ENCODE peak calls at places on chromosome 9, in five cellular contexts. P is left lung; X is lung; H is CD4-positive, CD25-positive, alpha-beta regulatory T cell; O is spleen. L is an unnamed sample. For H3K9me3, the result is how much of the 10 kb centered on the place peaks cover.

GRCh38 chr9:4674783-4675182 is 4.6 kb upstream of the CDC37L1 start:
- DNase-seq in P (no peak), X (no peak), H (no peak), O (no peak), L (no peak)

GRCh38 chr9:2979893-2980292 is 136.0 kb upstream of the PUM3 start:
- DNase-seq in P (no peak), X (no peak), H (no peak), O (no peak), L (no peak)

GRCh38 chr9:134189167-134189474 is 24.8 kb upstream of the RNU6ATAC start:
- DNase-seq in P (no peak), X (no peak), H (no peak), O (peak), L (no peak)

GRCh38 chr9:79524266-79524665 is 47.5 kb upstream of the TLE4 start:
- DNase-seq in P (no peak), X (no peak), H (no peak), O (no peak), L (no peak)

GRCh38 chr9:120875954-120876841 is 790 bp downstream of the PHF19 start:
- DNase-seq in P (peak), X (peak), H (peak), O (peak), L (peak)

GRCh38 chr9:132849168-132849831 is 28.8 kb downstream of the AK8 start:
- DNase-seq in P (no peak), X (no peak), H (peak), O (no peak), L (no peak)

GRCh38 chr9:136084191-136084944 is 10.7 kb downstream of the NACC2 start:
- DNase-seq in P (no peak), X (no peak), H (peak), O (no peak), L (no peak)

GRCh38 chr9:16154570-16155078 is 601.8 kb downstream of the CCDC171 start:
- DNase-seq in P (no peak), X (no peak), H (peak), O (no peak), L (no peak)

GRCh38 chr9:98989036-98990000 is 45.6 kb downstream of the COL15A1 start:
- DNase-seq in P (peak), X (peak), H (peak), O (no peak), L (no peak)

GRCh38 chr9:16203735-16204573 is 651.1 kb downstream of the CCDC171 start:
- DNase-seq in P (no peak), X (no peak), H (no peak), O (no peak), L (no peak)

GRCh38 chr9:100521282-100521681 is 48.3 kb downstream of the TMEFF1 start:
- DNase-seq in P (no peak), X (no peak), H (no peak), O (no peak), L (no peak)

GRCh38 chr9:105114956-105115728 is 129.3 kb upstream of the SLC44A1 start:
- DNase-seq in P (peak), X (peak), H (peak), O (peak), L (no peak)

GRCh38 chr9:304519-305185 is 90.0 kb downstream of the DOCK8 start:
- DNase-seq in P (no peak), X (peak), H (no peak), O (no peak), L (peak)

GRCh38 chr9:33798545-33798944 is 3.2 kb downstream of the PRSS3 start:
- DNase-seq in P (no peak), X (no peak), H (no peak), O (no peak), L (no peak)

GRCh38 chr9:112283854-112284253 is 49.6 kb downstream of the PTBP3 start:
- DNase-seq in P (no peak), X (no peak), H (no peak), O (no peak), L (no peak)

GRCh38 chr9:68949271-68950000 is 64.5 kb downstream of the PRKACG start:
- DNase-seq in P (no peak), X (no peak), H (peak), O (no peak), L (no peak)

GRCh38 chr9:134411451-134412297 is 85.4 kb downstream of the RXRA start:
- DNase-seq in P (no peak), X (no peak), H (no peak), O (no peak), L (no peak)

GRCh38 chr9:96219615-96220257 is 82.2 kb downstream of the HSD17B3 start:
- DNase-seq in P (no peak), X (no peak), H (peak), O (peak), L (no peak)

GRCh38 chr9:136255166-136255538 is 9.5 kb upstream of the QSOX2 start:
- DNase-seq in P (no peak), X (no peak), H (no peak), O (no peak), L (no peak)

GRCh38 chr9:128903871-128904371 is 16.9 kb upstream of the PHYHD1 start:
- DNase-seq in P (no peak), X (no peak), H (no peak), O (no peak), L (no peak)

GRCh38 chr9:35619800-35620158 is 1.6 kb upstream of the CD72 start:
- DNase-seq in P (no peak), X (no peak), H (no peak), O (peak), L (no peak)

GRCh38 chr9:74760031-74760700 is 127.6 kb downstream of the TRPM6 start:
- DNase-seq in P (no peak), X (no peak), H (no peak), O (no peak), L (no peak)

GRCh38 chr9:71762900-71763653 is 5.2 kb downstream of the CEMIP2 start:
- DNase-seq in P (no peak), X (no peak), H (no peak), O (no peak), L (no peak)

GRCh38 chr9:650362-650761 is 191.1 kb upstream of the DMRT1 start:
- DNase-seq in P (no peak), X (no peak), H (peak), O (no peak), L (no peak)

GRCh38 chr9:36091028-36091953 is 45.2 kb upstream of the GLIPR2 start:
- DNase-seq in P (peak), X (no peak), H (no peak), O (no peak), L (no peak)

GRCh38 chr9:14908221-14909206 is 1.7 kb downstream of the FREM1 start:
- DNase-seq in P (no peak), X (no peak), H (no peak), O (no peak), L (no peak)

GRCh38 chr9:115008536-115008935 is 78.1 kb upstream of the TNFSF8 start:
- DNase-seq in P (peak), X (no peak), H (no peak), O (no peak), L (no peak)

GRCh38 chr9:125189011-125189360 is 617 bp downstream of the PPP6C start:
- DNase-seq in P (peak), X (peak), H (peak), O (peak), L (peak)

GRCh38 chr9:16645970-16646369 is 224.5 kb downstream of the BNC2 start:
- DNase-seq in P (no peak), X (no peak), H (no peak), O (no peak), L (no peak)

GRCh38 chr9:123267481-123268239 is 726 bp downstream of the STRBP start:
- DNase-seq in P (no peak), X (peak), H (peak), O (peak), L (peak)

GRCh38 chr9:16329699-16330113 is 540.8 kb downstream of the BNC2 start:
- DNase-seq in P (no peak), X (no peak), H (no peak), O (no peak), L (no peak)

GRCh38 chr9:114894801-114895433 is 35.5 kb downstream of the TNFSF8 start:
- DNase-seq in P (no peak), X (no peak), H (peak), O (no peak), L (no peak)

GRCh38 chr9:136721339-136722092 is 9.1 kb downstream of the DIPK1B start:
- DNase-seq in P (no peak), X (no peak), H (no peak), O (peak), L (no peak)

GRCh38 chr9:88753691-88754367 is 218.9 kb downstream of the NXNL2 start:
- DNase-seq in P (no peak), X (no peak), H (no peak), O (peak), L (no peak)

GRCh38 chr9:37676411-37676830 is 25.7 kb downstream of the FRMPD1 start:
- DNase-seq in P (no peak), X (no peak), H (no peak), O (no peak), L (no peak)

GRCh38 chr9:76116913-76117312 is 226.4 kb downstream of the PCSK5 start:
- DNase-seq in P (no peak), X (no peak), H (no peak), O (no peak), L (no peak)

GRCh38 chr9:90005388-90005787 is 400.6 kb downstream of the GADD45G start:
- DNase-seq in P (no peak), X (no peak), H (no peak), O (no peak), L (no peak)

GRCh38 chr9:90000925-90001324 is 396.1 kb downstream of the GADD45G start:
- DNase-seq in P (no peak), X (no peak), H (no peak), O (no peak), L (no peak)

GRCh38 chr9:90002299-90003045 is 397.7 kb downstream of the GADD45G start:
- DNase-seq in P (no peak), X (no peak), H (no peak), O (no peak), L (no peak)

GRCh38 chr9:90001756-90002155 is 396.9 kb downstream of the GADD45G start:
- DNase-seq in P (no peak), X (no peak), H (no peak), O (no peak), L (no peak)

DNA sequence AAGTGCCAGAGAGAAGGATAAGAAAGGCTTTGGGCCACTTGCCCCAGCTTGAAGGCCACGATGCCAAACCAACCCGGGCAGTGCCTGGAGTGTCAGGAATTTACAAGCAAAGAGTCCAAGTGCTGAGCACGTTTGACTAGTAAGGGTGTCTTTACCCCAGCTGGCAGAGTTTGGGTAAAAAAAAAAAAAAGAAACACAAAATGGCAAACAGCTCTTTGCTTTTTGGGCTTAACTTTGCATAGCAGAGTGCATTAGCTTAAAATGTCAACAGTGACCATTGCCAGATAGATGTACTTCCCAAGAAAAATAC is 398.2 kb downstream of the GADD45G start:
- DNase-seq in P (no peak), X (no peak), H (no peak), O (no peak), L (no peak)
- H3K9me3 ChIP-seq in P (under half), X (under half), H (under half), O (under half), L (under half)

GRCh38 chr9:1673300-1673699 is 341.8 kb upstream of the SMARCA2 start:
- DNase-seq in P (no peak), X (no peak), H (no peak), O (no peak), L (no peak)

DNA sequence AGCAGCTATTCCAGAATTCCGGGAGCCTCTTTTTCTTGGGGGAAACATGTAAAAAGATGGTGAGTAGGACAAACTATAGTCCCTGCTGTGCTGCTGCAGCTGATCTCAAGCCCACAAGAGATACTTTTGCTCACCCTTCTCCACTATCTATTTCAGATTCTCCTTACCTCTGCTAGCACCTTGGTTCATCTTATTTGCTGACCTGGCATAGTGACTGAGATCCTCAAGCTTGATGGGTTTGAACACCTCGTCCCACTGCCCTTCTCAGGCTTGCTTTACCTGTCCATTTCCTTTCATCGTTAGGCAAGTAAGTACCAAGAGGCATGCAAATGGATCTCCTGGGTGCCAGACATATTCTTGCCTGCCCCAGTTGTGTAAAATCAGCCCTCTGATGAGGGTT is 338.4 kb upstream of the SMARCA2 start:
- DNase-seq in P (no peak), X (no peak), H (no peak), O (no peak), L (no peak)
- H3K9me3 ChIP-seq in P (under half), X (under half), H (under half), O (under half), L (under half)

DNA sequence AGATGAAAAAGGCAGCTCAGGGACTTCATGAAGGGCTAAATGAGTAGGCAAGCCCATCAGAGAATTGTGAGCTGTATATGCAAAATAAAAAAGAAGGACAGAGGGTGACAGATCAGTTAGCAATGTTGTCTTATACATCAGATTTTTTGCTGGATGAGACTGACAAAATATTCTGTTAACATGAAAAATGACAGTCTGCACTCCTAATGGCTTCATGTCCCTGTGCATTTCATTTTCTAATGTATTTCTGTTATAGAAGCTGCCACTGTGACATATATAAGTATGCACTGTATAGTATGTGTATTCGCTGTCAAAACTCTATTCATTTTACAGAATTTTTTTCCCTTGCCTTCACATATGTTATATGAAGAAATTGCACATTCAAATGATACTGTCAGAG is 559.5 kb downstream of the DMRTA1 start:
- DNase-seq in P (no peak), X (no peak), H (no peak), O (no peak), L (no peak)
- H3K9me3 ChIP-seq in P (under half), X (under half), H (under half), O (under half), L (under half)

GRCh38 chr9:137984520-137985257 is 107.1 kb downstream of the CACNA1B start:
- DNase-seq in P (no peak), X (no peak), H (no peak), O (peak), L (no peak)

GRCh38 chr9:137984005-137984404 is 106.4 kb downstream of the CACNA1B start:
- DNase-seq in P (no peak), X (no peak), H (no peak), O (peak), L (no peak)

GRCh38 chr9:137986268-137987099 is 108.9 kb downstream of the CACNA1B start:
- DNase-seq in P (no peak), X (peak), H (no peak), O (peak), L (no peak)

GRCh38 chr9:137987244-137988030 is 109.9 kb downstream of the CACNA1B start:
- DNase-seq in P (no peak), X (peak), H (no peak), O (no peak), L (no peak)

GRCh38 chr9:137985637-137986071 is 108.1 kb downstream of the CACNA1B start:
- DNase-seq in P (no peak), X (no peak), H (no peak), O (peak), L (no peak)
- H3K9me3 ChIP-seq in P (under half), X (under half), H (under half), O (under half), L (under half)

DNA sequence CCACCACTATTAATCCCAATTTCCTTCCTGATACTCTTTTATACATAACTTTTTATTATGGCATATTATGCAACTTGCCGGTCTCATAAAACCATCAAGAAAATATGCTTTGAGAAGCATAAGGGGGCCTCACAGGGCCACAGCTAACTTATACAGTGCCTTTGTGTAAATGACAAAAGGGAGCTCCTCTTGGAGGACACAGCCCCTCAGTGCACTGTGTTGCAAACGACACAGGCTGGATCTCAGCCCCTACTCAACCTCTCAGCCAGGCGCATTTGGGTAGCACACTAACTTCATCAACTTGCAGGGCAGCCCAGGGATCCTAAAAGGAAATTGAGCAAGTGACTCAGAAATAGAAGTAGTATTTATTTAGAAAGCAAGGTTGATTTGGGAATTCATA is 35.4 kb downstream of the RIGI start:
- DNase-seq in P (no peak), X (no peak), H (no peak), O (no peak), L (no peak)
- H3K9me3 ChIP-seq in P (under half), X (under half), H (under half), O (under half), L (under half)

L was measured in T-helper 17 cell.